ENCODE peak calls at places on chromosomes 7 and 10, in six cellular contexts. One of them, this sample, is unnamed.

GRCh38 chr10:117552156-117552620 is 9.6 kb downstream of the EMX2 start:
- DNase-seq in body of pancreas: no peak
- DNase-seq in stomach: no peak
- DNase-seq in GM12878: no peak
- DNase-seq in left lung: no peak
- DNase-seq in psoas muscle: peak; percentile 59
- DNase-seq in this sample: no peak

GRCh38 chr10:50275650-50276235 is 24.4 kb upstream of the ASAH2 start:
- DNase-seq in body of pancreas: peak; percentile 71
- DNase-seq in stomach: peak; percentile 62
- DNase-seq in GM12878: peak; percentile 25
- DNase-seq in left lung: no peak
- DNase-seq in psoas muscle: peak; percentile 49
- DNase-seq in this sample: peak; percentile 57

GRCh38 chr7:80910228-80910627 is 8.6 kb downstream of the SEMA3C start:
- DNase-seq in body of pancreas: no peak
- DNase-seq in stomach: no peak
- DNase-seq in GM12878: no peak
- DNase-seq in left lung: no peak
- DNase-seq in psoas muscle: no peak
- DNase-seq in this sample: no peak

GRCh38 chr10:74825033-74825370 is 1.4 kb upstream of the KAT6B start:
- DNase-seq in body of pancreas: peak; percentile 30
- DNase-seq in stomach: peak; percentile 29
- DNase-seq in GM12878: no peak
- DNase-seq in left lung: peak; percentile 90
- DNase-seq in psoas muscle: peak; percentile 75
- DNase-seq in this sample: peak; percentile 65

GRCh38 chr10:79018591-79019011 is 50.2 kb upstream of the ZMIZ1 start:
- DNase-seq in body of pancreas: no peak
- DNase-seq in stomach: no peak
- DNase-seq in GM12878: no peak
- DNase-seq in left lung: no peak
- DNase-seq in psoas muscle: peak; percentile 72
- DNase-seq in this sample: peak; percentile 30

GRCh38 chr7:5574770-5575269 is 151.2 kb upstream of the TNRC18 start:
- DNase-seq in body of pancreas: no peak
- DNase-seq in stomach: no peak
- DNase-seq in GM12878: no peak
- DNase-seq in left lung: peak; percentile 85
- DNase-seq in psoas muscle: no peak
- DNase-seq in this sample: no peak

GRCh38 chr10:122113161-122113944 is 124.4 kb downstream of the TACC2 start:
- DNase-seq in body of pancreas: peak; percentile 74
- DNase-seq in stomach: peak; percentile 69
- DNase-seq in GM12878: no peak
- DNase-seq in left lung: peak; percentile 86
- DNase-seq in psoas muscle: peak; percentile 86
- DNase-seq in this sample: peak; percentile 92

GRCh38 chr7:103343758-103344452 is 662 bp downstream of the DNAJC2 start:
- DNase-seq in body of pancreas: peak; percentile 29
- DNase-seq in stomach: no peak
- DNase-seq in GM12878: no peak
- DNase-seq in left lung: no peak
- DNase-seq in psoas muscle: no peak
- DNase-seq in this sample: no peak

GRCh38 chr10:109429956-109430760 is 493.2 kb downstream of the XPNPEP1 start:
- DNase-seq in body of pancreas: no peak
- DNase-seq in stomach: no peak
- DNase-seq in GM12878: no peak
- DNase-seq in left lung: no peak
- DNase-seq in psoas muscle: no peak
- DNase-seq in this sample: peak; percentile 48

GRCh38 chr10:3045471-3046209 is 21.7 kb upstream of the PFKP start:
- DNase-seq in body of pancreas: peak; percentile 15
- DNase-seq in stomach: peak; percentile 59
- DNase-seq in GM12878: no peak
- DNase-seq in left lung: peak; percentile 89
- DNase-seq in psoas muscle: peak; percentile 58
- DNase-seq in this sample: peak; percentile 88

GRCh38 chr10:120607710-120608703 is 151.0 kb downstream of the PLPP4 start:
- DNase-seq in body of pancreas: no peak
- DNase-seq in stomach: no peak
- DNase-seq in GM12878: no peak
- DNase-seq in left lung: no peak
- DNase-seq in psoas muscle: no peak
- DNase-seq in this sample: no peak

GRCh38 chr10:34288634-34289033 is 526.5 kb downstream of the PARD3 start:
- DNase-seq in body of pancreas: no peak
- DNase-seq in stomach: no peak
- DNase-seq in GM12878: no peak
- DNase-seq in left lung: no peak
- DNase-seq in psoas muscle: no peak
- DNase-seq in this sample: no peak

GRCh38 chr7:154906736-154907355 is 96.1 kb downstream of the PAXIP1 start:
- DNase-seq in body of pancreas: no peak
- DNase-seq in stomach: no peak
- DNase-seq in GM12878: no peak
- DNase-seq in left lung: no peak
- DNase-seq in psoas muscle: no peak
- DNase-seq in this sample: peak; percentile 70
- H3K4me1 ChIP-seq in body of pancreas: no peaks in the 10 kb centered on the region
- H3K4me1 ChIP-seq in stomach: peaks cover 18% of the 10 kb centered on the region
- H3K4me1 ChIP-seq in GM12878: no peaks in the 10 kb centered on the region
- H3K4me1 ChIP-seq in left lung: no peaks in the 10 kb centered on the region
- H3K4me1 ChIP-seq in psoas muscle: no peaks in the 10 kb centered on the region
- H3K4me1 ChIP-seq in this sample: no peaks in the 10 kb centered on the region

DNA sequence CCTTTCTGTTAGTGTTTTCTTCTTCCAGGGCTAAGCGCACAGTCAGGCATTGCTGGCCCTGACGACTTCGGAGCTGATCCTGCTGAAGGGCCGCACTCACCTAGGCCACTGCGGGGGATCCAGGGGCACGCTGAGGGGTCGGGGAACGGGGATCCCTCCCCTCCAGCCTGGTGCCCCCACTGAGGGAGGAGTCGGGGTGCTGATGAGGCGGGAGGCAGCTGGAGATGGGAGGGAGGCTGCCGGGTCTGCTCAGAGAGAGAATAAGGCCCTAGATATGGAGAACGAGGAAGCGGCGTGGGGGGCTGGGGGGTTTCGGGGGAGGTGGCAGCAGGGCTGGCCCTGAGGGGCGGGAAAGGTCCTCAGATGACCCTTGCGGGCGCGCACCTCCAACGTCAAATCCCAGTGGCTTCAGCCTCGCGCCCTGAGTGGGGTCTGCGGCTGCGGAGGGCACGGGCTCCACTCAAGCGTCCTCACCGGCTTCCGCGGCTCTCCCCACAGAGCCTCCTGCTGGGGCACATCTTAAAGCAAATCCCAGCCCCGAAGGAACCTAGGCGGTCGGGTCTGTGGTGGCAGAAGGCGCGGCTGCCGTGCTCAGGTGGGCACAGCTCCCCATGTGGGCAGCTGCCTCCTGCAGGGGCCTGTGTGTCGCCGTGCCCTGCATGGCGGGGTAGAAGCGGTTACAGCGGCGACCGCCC is 30.9 kb downstream of the AGR3 start:
- DNase-seq in body of pancreas: no peak
- DNase-seq in stomach: no peak
- DNase-seq in GM12878: no peak
- DNase-seq in left lung: peak; percentile 78
- DNase-seq in psoas muscle: no peak
- DNase-seq in this sample: no peak
- H3K27ac ChIP-seq in body of pancreas: no peak overlapping the region
- H3K27ac ChIP-seq in stomach: no peak overlapping the region
- H3K27ac ChIP-seq in GM12878: no peak overlapping the region
- H3K27ac ChIP-seq in left lung: no peak overlapping the region
- H3K27ac ChIP-seq in psoas muscle: no peak overlapping the region
- H3K27ac ChIP-seq in this sample: no peak overlapping the region

GRCh38 chr7:98988641-98989040 is 110.3 kb downstream of the TRRAP start:
- DNase-seq in body of pancreas: no peak
- DNase-seq in stomach: no peak
- DNase-seq in GM12878: no peak
- DNase-seq in left lung: peak; percentile 18
- DNase-seq in psoas muscle: no peak
- DNase-seq in this sample: no peak
- H3K36me3 ChIP-seq in body of pancreas: peaks cover 14% of the 10 kb centered on the region
- H3K36me3 ChIP-seq in stomach: peaks cover 77% of the 10 kb centered on the region
- H3K36me3 ChIP-seq in GM12878: peaks cover 27% of the 10 kb centered on the region
- H3K36me3 ChIP-seq in left lung: peaks cover 100% of the 10 kb centered on the region
- H3K36me3 ChIP-seq in psoas muscle: peaks cover 14% of the 10 kb centered on the region
- H3K36me3 ChIP-seq in this sample: peaks cover 21% of the 10 kb centered on the region

DNA sequence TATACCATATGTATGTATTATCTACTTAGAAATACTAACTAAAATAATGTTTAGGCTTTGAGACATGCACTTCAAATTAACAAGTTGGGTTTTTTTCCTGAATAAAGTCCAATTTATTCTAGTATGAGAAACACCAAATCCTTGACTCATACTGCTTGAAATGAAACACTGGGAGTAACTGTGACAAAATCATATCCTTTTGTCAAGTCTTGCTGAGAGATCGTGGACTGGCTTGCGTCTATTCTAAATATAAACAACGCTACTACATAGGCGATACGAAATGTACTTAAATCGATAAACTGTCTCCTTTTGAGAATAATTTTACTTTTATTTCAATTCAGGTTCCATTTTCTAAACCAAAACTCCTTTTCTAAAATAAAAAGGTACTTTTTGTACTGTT is 16.3 kb downstream of the SMURF1 start:
- DNase-seq in body of pancreas: no peak
- DNase-seq in stomach: no peak
- DNase-seq in GM12878: no peak
- DNase-seq in left lung: no peak
- DNase-seq in psoas muscle: no peak
- DNase-seq in this sample: no peak
- H3K4me1 ChIP-seq in body of pancreas: peaks cover 78% of the 10 kb centered on the region
- H3K4me1 ChIP-seq in stomach: peaks cover 98% of the 10 kb centered on the region
- H3K4me1 ChIP-seq in GM12878: no peaks in the 10 kb centered on the region
- H3K4me1 ChIP-seq in left lung: peaks cover 32% of the 10 kb centered on the region
- H3K4me1 ChIP-seq in psoas muscle: peaks cover 43% of the 10 kb centered on the region
- H3K4me1 ChIP-seq in this sample: peaks cover 10% of the 10 kb centered on the region

DNA sequence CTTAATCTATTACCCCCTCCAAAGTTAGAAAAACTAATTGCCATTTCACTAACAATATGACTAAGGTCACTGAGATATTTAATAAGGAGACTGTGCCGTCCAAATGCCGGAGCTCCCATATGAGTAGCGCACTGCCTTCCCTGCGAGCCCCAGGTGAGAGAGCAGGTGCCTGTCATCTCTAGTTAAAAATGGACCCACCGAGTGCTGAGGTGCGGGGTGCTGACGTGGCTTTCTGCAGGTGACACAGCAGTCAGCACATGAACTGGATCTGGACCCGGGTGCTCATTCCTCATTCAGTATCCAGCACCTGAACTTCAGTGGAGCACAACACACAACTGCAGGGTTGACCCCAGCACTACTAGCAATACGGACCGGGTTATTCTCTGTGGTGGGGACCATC is 138.0 kb upstream of the NPS start:
- DNase-seq in body of pancreas: no peak
- DNase-seq in stomach: no peak
- DNase-seq in GM12878: no peak
- DNase-seq in left lung: no peak
- DNase-seq in psoas muscle: peak; percentile 18
- DNase-seq in this sample: no peak
- H3K27ac ChIP-seq in body of pancreas: no peak overlapping the region
- H3K27ac ChIP-seq in stomach: no peak overlapping the region
- H3K27ac ChIP-seq in GM12878: no peak overlapping the region
- H3K27ac ChIP-seq in left lung: no peak overlapping the region
- H3K27ac ChIP-seq in psoas muscle: no peak overlapping the region
- H3K27ac ChIP-seq in this sample: no peak overlapping the region

GRCh38 chr10:63505562-63505961 is 15.6 kb upstream of the REEP3 start:
- DNase-seq in body of pancreas: no peak
- DNase-seq in stomach: no peak
- DNase-seq in GM12878: no peak
- DNase-seq in left lung: no peak
- DNase-seq in psoas muscle: no peak
- DNase-seq in this sample: no peak
- H3K36me3 ChIP-seq in body of pancreas: no peaks in the 10 kb centered on the region
- H3K36me3 ChIP-seq in stomach: no peaks in the 10 kb centered on the region
- H3K36me3 ChIP-seq in GM12878: no peaks in the 10 kb centered on the region
- H3K36me3 ChIP-seq in left lung: no peaks in the 10 kb centered on the region
- H3K36me3 ChIP-seq in psoas muscle: no peaks in the 10 kb centered on the region
- H3K36me3 ChIP-seq in this sample: no peaks in the 10 kb centered on the region

DNA sequence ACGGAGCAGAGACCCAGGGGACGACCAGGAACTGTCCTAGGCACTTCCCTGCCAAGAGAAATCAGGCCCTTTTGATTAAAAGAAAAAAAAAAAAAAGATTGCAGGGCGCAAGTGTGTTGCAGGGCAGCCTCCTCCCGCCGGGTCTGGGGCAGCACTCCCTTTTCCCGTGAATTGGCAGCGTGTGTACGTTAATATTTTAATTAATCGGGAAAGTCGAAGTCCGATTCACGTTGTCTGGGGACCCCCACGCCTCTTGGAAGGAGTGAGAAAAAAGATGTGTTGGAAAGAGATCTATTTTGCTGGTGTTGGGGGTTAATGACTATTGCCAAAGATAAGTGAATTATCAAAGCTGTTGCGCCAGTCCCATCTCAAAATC is 1.3 kb upstream of the EBF3 start:
- DNase-seq in body of pancreas: no peak
- DNase-seq in stomach: no peak
- DNase-seq in GM12878: no peak
- DNase-seq in left lung: no peak
- DNase-seq in psoas muscle: no peak
- DNase-seq in this sample: no peak
- H3K4me1 ChIP-seq in body of pancreas: peaks cover 43% of the 10 kb centered on the region
- H3K4me1 ChIP-seq in stomach: peaks cover 67% of the 10 kb centered on the region
- H3K4me1 ChIP-seq in GM12878: no peaks in the 10 kb centered on the region
- H3K4me1 ChIP-seq in left lung: no peaks in the 10 kb centered on the region
- H3K4me1 ChIP-seq in psoas muscle: no peaks in the 10 kb centered on the region
- H3K4me1 ChIP-seq in this sample: no peaks in the 10 kb centered on the region